ENCODE peak calls at places on chromosomes 13 and 19, in seven cellular contexts. T, U, B, H, N, S and C are unnamed samples.

GRCh38 chr13:27639186-27639585 is 17.5 kb downstream of the POLR1D start:
- DNase-seq in N (no peak), T (no peak), S (no peak), H (no peak), B (no peak), U (no peak), C (no peak)

GRCh38 chr19:33390120-33390907 is 16.8 kb downstream of the CEBPG start:
- DNase-seq in T (peak; percentile 80), H (no peak), B (peak; percentile 50), S (peak; percentile 40), N (no peak), U (peak; percentile 68), C (no peak)

GRCh38 chr13:51118809-51119431 is 7.8 kb upstream of the C13orf42 start:
- DNase-seq in S (no peak), B (no peak), H (no peak), N (no peak), U (no peak), T (no peak), C (no peak)

GRCh38 chr13:100108913-100109507 is 20.1 kb downstream of the PCCA start:
- DNase-seq in S (peak; percentile 7), B (peak; percentile 36), H (no peak), T (no peak), N (no peak), U (peak; percentile 39), C (no peak)

GRCh38 chr13:29481603-29482002 is 113.9 kb downstream of the SLC7A1 start:
- DNase-seq in B (no peak), N (no peak), H (no peak), U (no peak), S (no peak), T (no peak), C (no peak)

GRCh38 chr13:82330499-82330898 is 1551.8 kb downstream of the SLITRK1 start:
- DNase-seq in B (peak; percentile 3), N (no peak), U (peak; percentile 44), H (no peak), S (no peak), T (no peak), C (no peak)

GRCh38 chr19:10346509-10346908 is 7.1 kb upstream of the ICAM3 start:
- DNase-seq in T (no peak), N (no peak), U (peak; percentile 63), B (peak; percentile 44), S (no peak), H (no peak), C (peak; percentile 70)

GRCh38 chr19:2652504-2653099 is 49.9 kb downstream of the GNG7 start:
- DNase-seq in H (no peak), T (peak; percentile 3), B (no peak), U (no peak), S (no peak), N (no peak), C (no peak)

GRCh38 chr19:34501339-34502320 is 20.1 kb downstream of the WTIP start:
- DNase-seq in N (peak; percentile 91), B (peak; percentile 95), S (peak; percentile 85), H (peak; percentile 62), U (peak; percentile 92), T (peak; percentile 99), C (peak; percentile 88)

GRCh38 chr19:29923653-29924052 is 18.4 kb upstream of the URI1 start:
- DNase-seq in N (no peak), S (no peak), H (no peak), T (no peak), B (no peak), U (no peak), C (no peak)

GRCh38 chr19:29381353-29382203 is 144.2 kb upstream of the VSTM2B start:
- DNase-seq in B (no peak), S (no peak), T (no peak), H (no peak), N (no peak), U (no peak), C (no peak)

GRCh38 chr19:45385392-45386221 is 15.2 kb upstream of the ERCC2 start:
- DNase-seq in S (no peak), H (no peak), N (peak; percentile 19), B (peak; percentile 36), U (no peak), T (no peak), C (peak; percentile 44)

GRCh38 chr19:10836478-10837325 is 690 bp upstream of the TMED1 start:
- DNase-seq in T (peak; percentile 92), U (peak; percentile 90), S (peak; percentile 81), N (no peak), H (peak; percentile 39), B (peak; percentile 91), C (peak; percentile 88)

GRCh38 chr13:75442736-75443234 is 39.2 kb downstream of the TBC1D4 start:
- DNase-seq in B (peak; percentile 10), S (peak; percentile 12), U (peak; percentile 14), T (no peak), H (no peak), N (no peak), C (no peak)

GRCh38 chr13:41563501-41564001 is 106.2 kb downstream of the RGCC start:
- DNase-seq in S (peak; percentile 81), N (no peak), U (peak; percentile 62), H (no peak), B (peak; percentile 75), T (no peak), C (no peak)

GRCh38 chr13:73952683-73953082 is 181.5 kb downstream of the KLF12 start:
- DNase-seq in U (no peak), H (no peak), S (peak; percentile 17), N (no peak), T (no peak), B (no peak), C (no peak)

GRCh38 chr13:100550433-100550832 is 38.2 kb downstream of the GGACT start:
- DNase-seq in S (peak; percentile 87), T (peak; percentile 24), U (peak; percentile 54), H (no peak), B (peak; percentile 89), N (no peak), C (no peak)

GRCh38 chr19:18762125-18763023 is 28.7 kb downstream of the COMP start:
- DNase-seq in B (peak; percentile 48), S (no peak), T (peak; percentile 89), H (no peak), U (peak; percentile 56), N (no peak), C (no peak)

GRCh38 chr19:1618157-1619093 is 13.2 kb upstream of the UQCR11 start:
- DNase-seq in H (no peak), B (peak; percentile 52), T (peak; percentile 73), U (peak; percentile 23), N (peak; percentile 44), S (peak; percentile 17), C (peak; percentile 36)

GRCh38 chr13:83221256-83221655 is 661.0 kb downstream of the SLITRK1 start:
- DNase-seq in U (peak; percentile 52), H (no peak), B (peak; percentile 32), S (no peak), N (no peak), T (no peak), C (no peak)

GRCh38 chr19:13430790-13431582 is 75.3 kb downstream of the CACNA1A start:
- DNase-seq in B (peak; percentile 78), N (peak; percentile 63), H (no peak), T (no peak), U (peak; percentile 66), S (peak; percentile 38), C (no peak)
- TF ChIP-seq CTCF in B (peak; percentile 95), N (peak; percentile 62), H (peak; percentile 92), T (peak; percentile 47), U (peak; percentile 94), S (peak; percentile 84), C (peak; percentile 51)

GRCh38 chr13:98540476-98540875 is 36.4 kb downstream of the STK24 start:
- DNase-seq in T (no peak), U (no peak), N (no peak), B (no peak), S (no peak), H (no peak), C (no peak)
- H3K4me3 ChIP-seq in T (no peak overlapping the region), U (no peak overlapping the region), N (no peak overlapping the region), B (no peak overlapping the region), S (no peak overlapping the region), H (no peak overlapping the region), C (no peak overlapping the region)

GRCh38 chr13:38868399-38868798 is 122.2 kb downstream of the STOML3 start:
- DNase-seq in U (no peak), S (no peak), N (no peak), H (no peak), T (no peak), B (no peak), C (no peak)

GRCh38 chr13:38868870-38869269 is 121.8 kb downstream of the STOML3 start:
- DNase-seq in N (no peak), B (no peak), U (no peak), T (no peak), H (no peak), S (no peak), C (no peak)

GRCh38 chr13:38871275-38871674 is 119.4 kb downstream of the STOML3 start:
- DNase-seq in T (no peak), H (no peak), S (no peak), U (no peak), N (no peak), B (no peak), C (no peak)

GRCh38 chr13:38875186-38875875 is 115.3 kb downstream of the STOML3 start:
- DNase-seq in U (no peak), T (no peak), N (no peak), S (no peak), B (no peak), H (no peak), C (no peak)

DNA sequence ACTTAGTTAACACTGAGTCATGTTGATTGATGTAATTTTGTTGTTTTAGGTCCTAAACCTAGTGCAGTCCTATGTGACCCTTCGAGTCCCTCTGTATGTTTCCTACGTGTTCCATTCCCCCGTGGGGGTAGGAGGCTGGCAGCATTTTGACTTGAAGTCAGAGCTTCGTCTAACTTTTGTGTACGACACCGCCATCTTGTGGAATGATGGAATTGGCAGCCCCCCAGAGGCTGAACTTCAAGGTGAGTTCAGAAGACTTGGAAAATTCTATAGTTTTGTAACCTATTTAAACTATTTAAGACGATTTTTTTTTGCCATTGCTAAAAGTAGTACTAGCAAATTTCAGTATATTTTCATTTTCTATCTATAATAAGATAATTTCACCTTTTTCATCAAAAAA is 117.9 kb downstream of the STOML3 start:
- DNase-seq in T (no peak), B (peak; percentile 11), S (peak; percentile 21), U (peak; percentile 44), N (peak; percentile 76), H (no peak), C (peak; percentile 43)
- TF ChIP-seq CTCF in T (peak; percentile 22), B (peak; percentile 30), S (peak; percentile 47), U (peak; percentile 57), N (peak; percentile 91), H (peak; percentile 79), C (peak; percentile 22)

DNA sequence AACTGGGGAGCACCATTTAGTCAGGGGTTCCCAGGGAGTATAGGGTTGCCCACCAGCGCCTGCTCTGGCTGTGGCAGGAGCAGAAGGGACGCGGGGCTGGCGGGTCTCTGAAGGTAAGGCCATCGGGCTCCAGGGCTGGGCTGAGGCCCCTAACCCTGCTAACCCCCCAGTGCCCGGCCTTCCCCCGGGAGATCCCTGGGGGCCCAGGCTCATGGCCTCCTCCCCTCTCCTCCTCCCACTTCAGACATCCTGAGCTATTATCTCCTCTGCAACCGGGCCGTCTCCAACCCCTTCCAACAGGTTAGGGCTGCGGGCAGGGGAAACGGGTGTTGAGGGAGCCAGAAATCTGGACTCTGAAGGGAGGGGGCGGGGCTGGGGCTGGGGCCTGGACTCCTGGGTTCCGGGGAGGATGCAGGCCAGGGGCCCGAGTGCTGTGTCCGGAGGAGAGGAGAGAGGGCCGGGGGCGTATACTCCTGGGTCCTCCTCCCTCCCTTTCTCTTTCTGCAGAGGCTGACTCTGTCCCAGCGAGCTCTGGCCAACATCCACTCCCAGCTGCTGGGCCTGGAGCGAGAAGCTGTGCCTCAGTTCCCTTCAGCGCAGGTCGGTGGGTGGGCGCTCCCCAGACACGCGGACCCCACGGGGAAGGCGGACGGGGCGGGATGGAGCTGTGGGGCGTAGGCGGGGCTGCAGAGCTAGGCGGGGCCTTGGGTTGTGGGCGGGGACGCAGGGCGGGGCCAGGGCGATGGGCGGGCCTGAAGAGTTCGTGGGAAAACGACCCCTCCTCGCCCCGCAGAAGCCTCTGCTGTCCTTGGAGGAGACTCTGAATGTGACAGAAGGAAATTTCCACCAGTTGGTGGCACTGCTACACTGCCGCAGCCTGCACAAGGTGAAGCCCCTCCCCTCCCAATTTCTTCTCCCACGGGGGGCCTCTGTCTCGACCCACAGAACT is 15.3 kb downstream of the TTYH1 start:
- DNase-seq in H (no peak), B (peak; percentile 67), T (peak; percentile 87), S (no peak), N (peak; percentile 74), U (peak; percentile 40), C (peak; percentile 22)
- H3K4me3 ChIP-seq in H (no peak overlapping the region), B (peak overlapping the region; percentile 34), T (no peak overlapping the region), S (peak overlapping the region; percentile 47), N (peak overlapping the region; percentile 40), U (peak overlapping the region; percentile 30), C (no peak overlapping the region)